ENCODE peak calls at places on chromosome 21, in nine cellular contexts. X, N, T, I, U, A, E, W and B are unnamed samples.

GRCh38 chr21:29716753-29717152 is 223.0 kb downstream of the GRIK1 start:
- DNase-seq in A (no peak), W (no peak), E (no peak), N (no peak), U (no peak), I (no peak), T (no peak), X (no peak), B (no peak)

GRCh38 chr21:17051054-17051453 is 461.8 kb upstream of the CXADR start:
- DNase-seq in N (no peak), E (peak), W (no peak), U (no peak), I (no peak), X (no peak), T (no peak), A (peak), B (no peak)

GRCh38 chr21:21714396-21714795 is 716.2 kb downstream of the NCAM2 start:
- DNase-seq in X (no peak), E (no peak), W (no peak), A (peak), T (peak), U (no peak), I (no peak), N (no peak), B (no peak)

GRCh38 chr21:14763695-14764064 is 217.6 kb upstream of the SAMSN1 start:
- DNase-seq in I (no peak), X (no peak), U (no peak), W (no peak), T (no peak), E (no peak), A (no peak), N (no peak), B (no peak)

GRCh38 chr21:16418211-16418610 is 688.4 kb downstream of the USP25 start:
- DNase-seq in N (no peak), X (no peak), W (no peak), I (no peak), E (no peak), U (no peak), T (no peak), A (peak), B (no peak)

GRCh38 chr21:14742119-14742518 is 196.0 kb upstream of the SAMSN1 start:
- DNase-seq in U (no peak), A (no peak), W (no peak), E (no peak), T (no peak), I (no peak), X (no peak), N (no peak), B (no peak)

GRCh38 chr21:41966341-41966833 is 12.6 kb upstream of the C2CD2 start:
- DNase-seq in A (peak), W (no peak), E (no peak), I (no peak), U (no peak), N (no peak), X (no peak), T (no peak), B (no peak)

GRCh38 chr21:21341041-21341440 is 342.8 kb downstream of the NCAM2 start:
- DNase-seq in A (no peak), U (no peak), W (no peak), T (no peak), X (no peak), E (no peak), I (no peak), N (no peak), B (no peak)

GRCh38 chr21:25424674-25425073 is 182.6 kb downstream of the MRPL39 start:
- DNase-seq in A (no peak), T (no peak), N (no peak), W (no peak), U (no peak), I (no peak), X (no peak), E (no peak), B (no peak)

GRCh38 chr21:25385912-25386474 is 221.3 kb downstream of the MRPL39 start:
- DNase-seq in U (no peak), A (peak), T (no peak), E (peak), I (peak), X (no peak), N (peak), W (no peak), B (peak)

GRCh38 chr21:42214081-42214750 is 4.7 kb upstream of the ABCG1 start:
- DNase-seq in N (no peak), E (peak), I (no peak), U (no peak), X (no peak), A (no peak), T (no peak), W (no peak), B (no peak)

GRCh38 chr21:39444406-39445145 is 1.0 kb downstream of the LCA5L start:
- DNase-seq in E (peak), W (no peak), T (no peak), A (peak), U (no peak), I (no peak), X (peak), N (no peak), B (no peak)

GRCh38 chr21:46661627-46662366 is 26.3 kb downstream of the PRMT2 start:
- DNase-seq in N (no peak), I (no peak), A (no peak), E (no peak), U (no peak), X (no peak), W (no peak), T (no peak), B (no peak)

GRCh38 chr21:42640486-42640885 is 12.9 kb upstream of the PDE9A start:
- DNase-seq in T (no peak), X (no peak), N (peak), I (no peak), E (no peak), U (peak), A (no peak), W (no peak), B (no peak)

GRCh38 chr21:29376556-29376955 is 77.8 kb downstream of the BACH1 start:
- DNase-seq in T (no peak), U (peak), W (peak), I (no peak), X (peak), N (peak), A (no peak), E (peak), B (peak)

GRCh38 chr21:38478782-38479181 is 19.5 kb downstream of the ERG start:
- DNase-seq in A (peak), W (no peak), X (no peak), T (no peak), E (no peak), I (no peak), N (no peak), U (no peak), B (no peak)

GRCh38 chr21:29235714-29236197 is 63.0 kb upstream of the BACH1 start:
- DNase-seq in N (no peak), A (no peak), W (no peak), X (no peak), E (no peak), T (no peak), I (no peak), U (no peak), B (peak)

GRCh38 chr21:18398843-18399242 is 4.7 kb downstream of the TMPRSS15 start:
- DNase-seq in U (no peak), E (no peak), N (no peak), A (no peak), T (no peak), X (no peak), I (no peak), W (no peak), B (no peak)

GRCh38 chr21:42433946-42434551 is 30.3 kb downstream of the UBASH3A start:
- DNase-seq in U (no peak), W (no peak), X (no peak), E (no peak), A (no peak), T (no peak), N (no peak), I (no peak), B (no peak)

GRCh38 chr21:15014220-15014619 is 50.6 kb downstream of the NRIP1 start:
- DNase-seq in W (no peak), X (no peak), I (no peak), U (no peak), T (no peak), E (no peak), N (no peak), A (peak), B (no peak)

GRCh38 chr21:29625990-29626389 is 313.8 kb downstream of the GRIK1 start:
- DNase-seq in X (no peak), E (no peak), N (no peak), A (no peak), W (no peak), T (no peak), U (no peak), I (no peak), B (no peak)

GRCh38 chr21:42220138-42220701 is 1.3 kb downstream of the ABCG1 start:
- DNase-seq in E (peak), X (peak), N (peak), I (no peak), A (peak), T (no peak), U (no peak), W (no peak), B (peak)

GRCh38 chr21:21463456-21463855 is 465.2 kb downstream of the NCAM2 start:
- DNase-seq in N (no peak), E (no peak), T (no peak), X (no peak), U (no peak), W (no peak), A (no peak), I (no peak), B (no peak)

GRCh38 chr21:38942617-38943245 is 137.0 kb downstream of the ETS2 start:
- DNase-seq in I (no peak), E (no peak), A (no peak), T (no peak), X (no peak), W (no peak), U (no peak), N (no peak), B (no peak)

GRCh38 chr21:15122241-15122640 is 57.4 kb upstream of the NRIP1 start:
- DNase-seq in A (peak), E (no peak), N (peak), T (no peak), W (no peak), X (no peak), U (no peak), I (no peak), B (no peak)

GRCh38 chr21:26394341-26394740 is 178.7 kb downstream of the CYYR1 start:
- DNase-seq in A (peak), U (no peak), E (no peak), X (no peak), N (no peak), T (no peak), W (no peak), I (no peak), B (no peak)

GRCh38 chr21:42406201-42406601 is 2.5 kb downstream of the UBASH3A start:
- DNase-seq in E (no peak), U (no peak), T (no peak), W (no peak), X (no peak), N (no peak), I (no peak), A (no peak), B (no peak)

GRCh38 chr21:26769613-26770188 is 75.5 kb downstream of the ADAMTS1 start:
- DNase-seq in W (no peak), T (no peak), A (peak), N (no peak), U (no peak), X (peak), I (no peak), E (no peak), B (no peak)

GRCh38 chr21:43289442-43289841 is 120.6 kb downstream of the CRYAA start:
- DNase-seq in N (no peak), E (no peak), X (no peak), T (no peak), I (no peak), W (no peak), U (peak), A (no peak), B (no peak)

GRCh38 chr21:26050857-26051256 is 119.7 kb downstream of the APP start:
- DNase-seq in E (peak), U (no peak), T (no peak), X (no peak), A (no peak), I (no peak), N (no peak), W (no peak), B (no peak)

GRCh38 chr21:41059871-41060270 is 108.1 kb upstream of the BACE2 start:
- DNase-seq in N (no peak), I (no peak), E (no peak), T (no peak), X (no peak), U (no peak), W (no peak), A (peak), B (no peak)

GRCh38 chr21:39630827-39631226 is 18.1 kb downstream of the B3GALT5 start:
- DNase-seq in A (peak), N (no peak), E (no peak), U (no peak), I (no peak), X (no peak), T (no peak), W (no peak), B (no peak)

GRCh38 chr21:15063081-15063820 is 1.5 kb downstream of the NRIP1 start:
- DNase-seq in I (no peak), X (no peak), E (peak), A (peak), T (no peak), W (no peak), U (no peak), N (no peak), B (peak)

GRCh38 chr21:46064870-46065214 is 33.1 kb upstream of the COL6A2 start:
- DNase-seq in W (peak), T (no peak), N (no peak), U (no peak), A (no peak), X (peak), E (peak), I (peak), B (no peak)

GRCh38 chr21:25944672-25945213 is 210.0 kb downstream of the GABPA start:
- DNase-seq in X (no peak), W (no peak), A (no peak), E (no peak), I (no peak), U (no peak), T (no peak), N (no peak), B (no peak)

DNA sequence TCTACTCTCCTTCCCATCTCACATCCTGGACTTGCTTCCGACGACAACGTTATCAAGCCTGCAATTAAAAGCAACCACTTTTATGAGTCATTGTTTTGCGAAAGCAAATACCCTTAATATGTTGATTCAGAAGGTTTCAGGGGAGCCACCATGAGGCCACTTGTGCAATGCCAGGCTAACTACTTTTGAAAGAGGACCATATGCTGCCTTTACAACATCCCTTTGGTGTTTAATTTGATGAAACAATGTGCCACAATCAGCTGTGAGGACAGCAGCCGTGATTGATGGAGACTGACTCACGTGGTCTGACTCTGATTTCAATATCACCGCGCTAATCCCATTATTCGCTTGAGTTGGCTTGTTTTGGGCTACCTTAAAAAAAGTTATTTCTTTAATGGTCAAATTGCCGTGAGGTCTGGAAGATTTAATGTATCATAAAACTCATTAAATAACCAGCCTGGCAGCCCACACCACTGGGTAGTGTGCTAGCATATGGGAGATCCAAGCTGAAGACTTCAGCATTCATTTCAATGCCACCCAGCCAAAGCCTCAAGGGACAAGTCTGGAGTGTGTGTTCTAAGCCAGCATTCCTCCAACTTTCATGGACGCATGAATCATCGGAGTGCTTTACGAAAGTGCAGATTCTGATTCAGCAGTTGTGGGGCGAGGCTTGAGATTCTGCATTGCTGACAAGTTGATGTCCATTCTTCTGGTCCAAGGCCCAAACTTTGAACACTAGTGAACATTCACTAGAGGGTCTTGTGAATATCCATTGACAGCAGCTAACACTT is 73.3 kb upstream of the PAXBP1 start:
- DNase-seq in U (no peak), E (no peak), I (no peak), X (no peak), A (peak), T (peak), W (no peak), N (no peak), B (no peak)
- TF ChIP-seq CTCF in U (no peak), E (peak), I (no peak), X (no peak), A (no peak), T (no peak), W (no peak), N (no peak), B (no peak)

DNA sequence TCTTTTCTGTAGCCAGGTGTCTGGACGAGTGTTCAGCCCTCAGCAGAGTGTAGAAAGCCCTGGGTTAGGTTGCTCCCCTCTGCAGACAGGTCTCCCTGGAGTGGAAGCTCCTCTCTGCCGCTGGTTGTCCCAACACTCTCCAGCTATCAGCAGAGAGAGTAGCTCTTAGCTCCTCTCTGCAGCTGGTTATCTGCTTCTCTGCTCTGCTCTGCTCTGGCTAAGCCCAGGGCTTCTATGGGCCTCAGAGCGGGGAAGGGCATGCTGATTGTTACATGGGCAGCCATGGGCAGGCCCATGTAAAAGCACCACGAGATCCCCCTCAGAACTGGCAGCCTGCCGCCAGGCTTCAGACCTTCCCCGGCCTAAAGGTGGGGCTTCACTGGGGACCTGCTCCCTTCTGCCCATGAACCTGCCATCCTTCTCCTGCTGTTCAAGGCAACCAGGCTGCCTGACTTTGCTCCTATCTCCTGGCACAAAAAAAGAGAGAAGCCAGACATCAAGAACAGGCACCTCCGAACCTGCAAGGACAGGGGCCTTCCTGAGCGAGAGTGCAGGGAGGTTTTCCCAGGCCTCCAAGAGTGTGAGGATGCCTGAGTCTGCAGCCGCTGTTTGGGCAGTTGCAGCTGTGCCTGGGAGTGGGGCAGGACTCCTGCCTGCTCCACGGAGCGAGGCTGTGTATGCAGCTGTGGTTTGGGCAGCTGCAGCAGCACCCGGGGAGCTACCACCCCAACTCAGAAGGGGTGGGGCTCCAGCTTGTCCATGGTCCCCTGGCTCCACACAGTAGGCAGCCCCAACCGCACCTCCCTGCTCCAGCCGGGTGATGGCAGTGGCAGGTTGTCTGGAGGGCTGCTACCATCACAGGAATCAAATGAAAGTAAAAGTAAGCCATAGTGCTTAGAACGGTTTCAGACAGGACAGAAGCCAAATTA is 973.7 kb downstream of the LTN1 start:
- DNase-seq in A (no peak), I (no peak), N (peak), W (no peak), U (no peak), E (peak), X (no peak), T (no peak), B (no peak)
- TF ChIP-seq CTCF in A (no peak), I (peak), N (peak), W (no peak), U (no peak), E (peak), X (no peak), T (no peak), B (no peak)

DNA sequence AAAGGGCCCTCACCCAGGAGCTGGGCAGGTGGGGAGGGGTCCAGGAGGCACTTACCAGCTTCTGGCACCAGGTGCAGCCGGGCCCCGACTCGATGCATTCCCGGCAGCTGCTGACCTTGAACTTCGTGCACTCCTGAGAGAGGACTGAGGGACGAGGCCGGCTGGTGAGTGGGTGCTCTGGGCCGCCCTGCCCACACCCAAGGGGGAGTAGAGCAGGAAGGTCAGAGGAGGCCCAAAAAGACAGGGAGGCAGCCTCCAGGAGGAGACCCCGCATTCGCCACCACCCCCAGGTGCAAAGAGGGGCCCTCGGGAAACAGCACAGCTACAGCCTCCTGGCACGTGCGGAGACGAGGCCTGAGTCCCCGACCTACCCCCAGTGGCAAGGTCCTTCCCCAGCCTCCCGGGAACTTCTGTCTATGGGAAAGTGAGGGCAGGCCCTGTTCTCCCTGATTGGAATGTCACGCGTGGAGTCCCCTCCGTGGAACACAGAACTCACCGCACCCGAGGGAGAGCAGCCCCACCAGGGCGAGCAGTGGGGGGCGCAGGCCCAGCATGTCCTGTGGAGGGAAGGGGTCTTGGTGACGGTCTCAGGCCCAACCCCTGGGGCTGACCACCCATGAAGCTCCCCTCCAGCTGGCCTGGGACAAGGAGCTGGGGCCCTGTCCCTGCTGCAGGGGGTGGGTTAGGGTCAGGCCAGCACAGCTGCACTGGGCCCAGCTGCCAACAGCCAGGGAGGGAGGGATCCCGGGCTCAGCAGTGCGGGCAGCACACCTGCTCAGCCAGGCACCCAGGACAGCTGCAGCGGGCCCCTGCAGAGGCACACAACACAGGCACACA is 10.3 kb downstream of the ITGB2 start:
- DNase-seq in I (no peak), A (no peak), X (no peak), W (no peak), N (no peak), T (no peak), E (no peak), U (peak), B (no peak)
- TF ChIP-seq CTCF in I (no peak), A (no peak), X (no peak), W (no peak), N (no peak), T (no peak), E (no peak), U (no peak), B (no peak)

DNA sequence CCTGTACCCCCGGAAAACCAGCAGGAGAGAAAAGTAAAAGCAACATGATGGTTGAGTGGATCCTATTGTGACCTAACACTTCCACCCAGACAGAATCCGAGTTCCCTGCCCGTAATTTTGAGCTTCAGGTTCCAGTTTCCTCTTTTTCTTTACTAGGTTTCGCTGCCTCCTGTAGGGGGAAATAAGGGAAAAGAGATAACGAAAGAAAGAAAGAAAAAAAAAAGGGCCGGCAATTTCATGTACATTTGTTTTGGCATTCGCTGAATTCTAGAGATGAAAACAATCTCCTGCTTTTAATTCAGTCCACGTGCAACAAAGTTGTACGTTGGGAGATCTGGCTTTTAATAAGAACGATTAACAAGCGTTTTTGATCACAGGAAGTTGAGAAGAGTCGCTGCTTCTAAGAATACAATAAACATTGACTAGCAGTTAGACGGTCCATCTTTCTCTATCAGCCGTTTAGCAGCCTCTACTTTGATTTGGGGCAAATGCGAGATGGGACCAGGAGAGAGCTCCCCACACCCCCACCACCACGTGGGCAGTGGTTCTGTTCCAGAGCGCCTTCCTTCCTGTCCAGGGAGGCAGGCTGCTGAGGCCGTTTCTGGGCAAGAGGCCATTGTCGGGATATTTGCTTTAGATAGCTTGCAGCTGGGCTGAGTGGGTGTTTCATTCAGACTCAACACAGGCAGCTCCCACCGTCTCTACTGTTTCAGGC is 155.9 kb upstream of the RUNX1 start:
- DNase-seq in N (peak), A (peak), X (peak), W (peak), U (peak), E (peak), T (peak), I (no peak), B (no peak)
- TF ChIP-seq CTCF in N (no peak), A (no peak), X (no peak), W (no peak), U (no peak), E (peak), T (peak), I (no peak), B (no peak)